ENCODE peak calls at places on chromosome 1, in eight cellular contexts. U is heart right ventricle, Y is AG10803, B is choroid plexus epithelial cell, T is hepatocyte, L is tibial nerve, K is heart left ventricle, S is HepG2. N is an unnamed sample.

GRCh38 chr1:110606784-110607662 is 865 bp upstream of the KCNA2 start:
- DNase-seq in U (no peak), Y (no peak), B (peak), T (peak), L (no peak), K (no peak), S (no peak), N (no peak)

GRCh38 chr1:80217377-80217986 is 1211.0 kb upstream of the ADGRL4 start:
- DNase-seq in U (peak), Y (peak), B (peak), T (peak), L (no peak), K (no peak), S (peak), N (peak)

GRCh38 chr1:31815752-31816484 is at the start of gene SPOCD1:
- DNase-seq in U (peak), Y (peak), B (peak), T (peak), L (peak), K (peak), S (peak), N (peak)

GRCh38 chr1:44842763-44843655 is at the start of gene PTCH2:
- DNase-seq in U (peak), Y (peak), B (peak), T (peak), L (peak), K (peak), S (peak), N (peak)

GRCh38 chr1:150967936-150968335 is 6.7 kb downstream of the CERS2 start:
- DNase-seq in U (no peak), Y (no peak), B (no peak), T (no peak), L (no peak), K (no peak), S (no peak), N (no peak)

GRCh38 chr1:54787604-54788003 is 13.5 kb downstream of the TTC22 start:
- DNase-seq in U (no peak), Y (no peak), B (no peak), T (no peak), L (no peak), K (no peak), S (no peak), N (no peak)

GRCh38 chr1:202193614-202194327 is at the start of gene LGR6:
- DNase-seq in U (no peak), Y (no peak), B (no peak), T (peak), L (no peak), K (no peak), S (no peak), N (no peak)

GRCh38 chr1:221729771-221730170 is 12.1 kb downstream of the DUSP10 start:
- DNase-seq in U (no peak), Y (no peak), B (peak), T (no peak), L (no peak), K (no peak), S (no peak), N (no peak)

GRCh38 chr1:75265792-75266191 is 131.6 kb downstream of the LHX8 start:
- DNase-seq in U (no peak), Y (peak), B (peak), T (peak), L (no peak), K (no peak), S (peak), N (peak)

GRCh38 chr1:119631086-119631432 is 17.0 kb downstream of the ZNF697 start:
- DNase-seq in U (no peak), Y (no peak), B (no peak), T (no peak), L (no peak), K (peak), S (no peak), N (no peak)

GRCh38 chr1:77704736-77705135 is 22.3 kb upstream of the ZZZ3 start:
- DNase-seq in U (no peak), Y (no peak), B (no peak), T (no peak), L (no peak), K (no peak), S (no peak), N (no peak)

GRCh38 chr1:110639724-110640386 is 33.7 kb upstream of the KCNA2 start:
- DNase-seq in U (no peak), Y (no peak), B (no peak), T (no peak), L (no peak), K (no peak), S (no peak), N (peak)

GRCh38 chr1:44662683-44663030 is 11.6 kb downstream of the TMEM53 start:
- DNase-seq in U (no peak), Y (no peak), B (no peak), T (no peak), L (no peak), K (no peak), S (no peak), N (no peak)

GRCh38 chr1:165129568-165130164 is 226.8 kb downstream of the LMX1A start:
- DNase-seq in U (peak), Y (peak), B (peak), T (peak), L (peak), K (peak), S (peak), N (peak)

GRCh38 chr1:158962983-158963382 is 31.6 kb downstream of the PYHIN1 start:
- DNase-seq in U (no peak), Y (no peak), B (no peak), T (no peak), L (no peak), K (no peak), S (no peak), N (no peak)

GRCh38 chr1:205763979-205764378 is 11.3 kb downstream of the RAB29 start:
- DNase-seq in U (no peak), Y (no peak), B (no peak), T (no peak), L (no peak), K (no peak), S (no peak), N (no peak)

DNA sequence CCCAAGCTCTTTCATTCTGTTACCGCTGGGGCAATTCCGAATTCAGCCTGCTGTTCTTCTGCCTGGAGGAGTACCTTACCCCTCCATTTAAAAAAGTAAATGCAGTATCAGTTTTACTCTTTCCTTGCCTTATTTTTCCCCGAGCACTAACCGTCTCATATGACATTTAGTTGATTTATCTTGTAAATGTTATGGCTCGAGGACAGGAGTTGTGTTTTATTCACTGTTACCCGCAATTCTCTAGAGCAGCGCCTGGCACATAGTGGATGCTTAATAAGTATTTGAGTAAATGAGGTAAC is 425 bp upstream of the TADA1 start:
- DNase-seq in U (no peak), Y (no peak), B (no peak), T (no peak), L (no peak), K (no peak), S (no peak), N (no peak)
- TF ChIP-seq CTCF in U (no peak), Y (peak), B (no peak), T (peak), L (no peak), K (peak), S (no peak), N (no peak)

GRCh38 chr1:87594736-87595383 is 266.2 kb downstream of the LMO4 start:
- DNase-seq in U (no peak), Y (no peak), B (no peak), T (peak), L (no peak), K (no peak), S (no peak), N (peak)
- H3K4me3 ChIP-seq in U (no peak), Y (no peak), B (no peak), T (no peak), L (no peak), K (no peak), S (no peak), N (no peak)

GRCh38 chr1:147514233-147514632 is 27.1 kb upstream of the BCL9 start:
- DNase-seq in U (no peak), Y (no peak), B (no peak), T (no peak), L (no peak), K (no peak), S (no peak), N (no peak)

GRCh38 chr1:147516157-147516917 is 25.0 kb upstream of the BCL9 start:
- DNase-seq in U (no peak), Y (no peak), B (no peak), T (no peak), L (no peak), K (no peak), S (no peak), N (no peak)

GRCh38 chr1:147509786-147510360 is 31.4 kb upstream of the BCL9 start:
- DNase-seq in U (peak), Y (no peak), B (peak), T (no peak), L (no peak), K (peak), S (no peak), N (no peak)

GRCh38 chr1:147515046-147515869 is 26.0 kb upstream of the BCL9 start:
- DNase-seq in U (no peak), Y (peak), B (peak), T (peak), L (no peak), K (no peak), S (peak), N (peak)
- TF ChIP-seq CTCF in U (peak), Y (no peak), B (peak), T (peak), L (no peak), K (peak), S (peak), N (no peak)

GRCh38 chr1:92482404-92482664 is 4.4 kb downstream of the GFI1 start:
- DNase-seq in U (no peak), Y (peak), B (no peak), T (peak), L (no peak), K (no peak), S (no peak), N (no peak)

GRCh38 chr1:92479587-92479986 is 7.1 kb downstream of the GFI1 start:
- DNase-seq in U (no peak), Y (no peak), B (no peak), T (no peak), L (no peak), K (no peak), S (no peak), N (no peak)

GRCh38 chr1:92481598-92482403 is 4.9 kb downstream of the GFI1 start:
- DNase-seq in U (no peak), Y (no peak), B (no peak), T (peak), L (no peak), K (no peak), S (no peak), N (peak)

GRCh38 chr1:92480200-92480812 is 6.4 kb downstream of the GFI1 start:
- DNase-seq in U (no peak), Y (no peak), B (no peak), T (peak), L (no peak), K (no peak), S (no peak), N (no peak)

GRCh38 chr1:92480813-92481597 is 5.7 kb downstream of the GFI1 start:
- DNase-seq in U (no peak), Y (no peak), B (no peak), T (peak), L (no peak), K (no peak), S (no peak), N (no peak)
- H3K4me3 ChIP-seq in U (peak), Y (no peak), B (no peak), T (no peak), L (no peak), K (no peak), S (no peak), N (no peak)

GRCh38 chr1:66403031-66403731 is 130.8 kb upstream of the SGIP1 start:
- DNase-seq in U (peak), Y (peak), B (no peak), T (no peak), L (no peak), K (peak), S (no peak), N (peak)
- TF ChIP-seq CTCF in U (peak), Y (no peak), B (peak), T (no peak), L (no peak), K (no peak), S (no peak), N (no peak)

N was measured in fibroblast of the aortic adventitia.